ENCODE peak calls at places on chromosomes 13 and 19, in eight cellular contexts. One of them, this sample, is unnamed.

GRCh38 chr19:2331601-2332246 is 3.2 kb downstream of the SPPL2B start:
- DNase-seq in Peyer's patch: no peak
- DNase-seq in choroid plexus epithelial cell: no peak
- DNase-seq in PC-9: no peak
- DNase-seq in thoracic aorta: no peak
- DNase-seq in cardiac fibroblast: no peak
- DNase-seq in astrocyte: no peak
- DNase-seq in esophagus squamous epithelium: no peak
- DNase-seq in this sample: no peak

GRCh38 chr19:41325947-41326706 is 16.2 kb downstream of the CCDC97 start:
- DNase-seq in Peyer's patch: peak; percentile 87
- DNase-seq in choroid plexus epithelial cell: peak; percentile 84
- DNase-seq in PC-9: no peak
- DNase-seq in thoracic aorta: no peak
- DNase-seq in cardiac fibroblast: peak; percentile 77
- DNase-seq in astrocyte: peak; percentile 80
- DNase-seq in esophagus squamous epithelium: no peak
- DNase-seq in this sample: no peak

GRCh38 chr13:26128676-26129075 is 76.9 kb upstream of the SHISA2 start:
- DNase-seq in Peyer's patch: no peak
- DNase-seq in choroid plexus epithelial cell: no peak
- DNase-seq in PC-9: no peak
- DNase-seq in thoracic aorta: no peak
- DNase-seq in cardiac fibroblast: no peak
- DNase-seq in astrocyte: no peak
- DNase-seq in esophagus squamous epithelium: no peak
- DNase-seq in this sample: no peak

GRCh38 chr19:39557791-39558622 is 18.0 kb upstream of the EID2 start:
- DNase-seq in Peyer's patch: no peak
- DNase-seq in choroid plexus epithelial cell: peak; percentile 52
- DNase-seq in PC-9: peak; percentile 44
- DNase-seq in thoracic aorta: no peak
- DNase-seq in cardiac fibroblast: no peak
- DNase-seq in astrocyte: no peak
- DNase-seq in esophagus squamous epithelium: no peak
- DNase-seq in this sample: no peak

GRCh38 chr13:41502676-41503075 is 45.3 kb downstream of the RGCC start:
- DNase-seq in Peyer's patch: peak; percentile 79
- DNase-seq in choroid plexus epithelial cell: no peak
- DNase-seq in PC-9: no peak
- DNase-seq in thoracic aorta: no peak
- DNase-seq in cardiac fibroblast: no peak
- DNase-seq in astrocyte: no peak
- DNase-seq in esophagus squamous epithelium: no peak
- DNase-seq in this sample: no peak

GRCh38 chr13:37657134-37657533 is 58.6 kb upstream of the POSTN start:
- DNase-seq in Peyer's patch: no peak
- DNase-seq in choroid plexus epithelial cell: peak; percentile 67
- DNase-seq in PC-9: no peak
- DNase-seq in thoracic aorta: no peak
- DNase-seq in cardiac fibroblast: peak; percentile 95
- DNase-seq in astrocyte: peak; percentile 87
- DNase-seq in esophagus squamous epithelium: no peak
- DNase-seq in this sample: no peak

GRCh38 chr13:95156208-95156607 is 145.0 kb downstream of the ABCC4 start:
- DNase-seq in Peyer's patch: no peak
- DNase-seq in choroid plexus epithelial cell: peak; percentile 73
- DNase-seq in PC-9: no peak
- DNase-seq in thoracic aorta: no peak
- DNase-seq in cardiac fibroblast: peak; percentile 68
- DNase-seq in astrocyte: no peak
- DNase-seq in esophagus squamous epithelium: no peak
- DNase-seq in this sample: no peak

GRCh38 chr19:1091544-1092175 is 3.5 kb downstream of the POLR2E start:
- DNase-seq in Peyer's patch: no peak
- DNase-seq in choroid plexus epithelial cell: no peak
- DNase-seq in PC-9: no peak
- DNase-seq in thoracic aorta: no peak
- DNase-seq in cardiac fibroblast: no peak
- DNase-seq in astrocyte: no peak
- DNase-seq in esophagus squamous epithelium: no peak
- DNase-seq in this sample: no peak

GRCh38 chr13:100722517-100722916 is 47.9 kb upstream of the TMTC4 start:
- DNase-seq in Peyer's patch: no peak
- DNase-seq in choroid plexus epithelial cell: no peak
- DNase-seq in PC-9: no peak
- DNase-seq in thoracic aorta: no peak
- DNase-seq in cardiac fibroblast: no peak
- DNase-seq in astrocyte: no peak
- DNase-seq in esophagus squamous epithelium: no peak
- DNase-seq in this sample: no peak

GRCh38 chr19:1974381-1975066 is 33.6 kb downstream of the CSNK1G2 start:
- DNase-seq in Peyer's patch: no peak
- DNase-seq in choroid plexus epithelial cell: no peak
- DNase-seq in PC-9: no peak
- DNase-seq in thoracic aorta: no peak
- DNase-seq in cardiac fibroblast: no peak
- DNase-seq in astrocyte: no peak
- DNase-seq in esophagus squamous epithelium: no peak
- DNase-seq in this sample: no peak

GRCh38 chr19:48835734-48836088 is 580 bp downstream of the HSD17B14 start:
- DNase-seq in Peyer's patch: peak; percentile 99
- DNase-seq in choroid plexus epithelial cell: peak; percentile 90
- DNase-seq in PC-9: peak; percentile 92
- DNase-seq in thoracic aorta: peak; percentile 80
- DNase-seq in cardiac fibroblast: peak; percentile 87
- DNase-seq in astrocyte: peak; percentile 50
- DNase-seq in esophagus squamous epithelium: peak; percentile 51
- DNase-seq in this sample: peak; percentile 97

GRCh38 chr19:11560404-11560988 is 1.5 kb upstream of the ELOF1 start:
- DNase-seq in Peyer's patch: peak; percentile 78
- DNase-seq in choroid plexus epithelial cell: peak; percentile 89
- DNase-seq in PC-9: peak; percentile 45
- DNase-seq in thoracic aorta: no peak
- DNase-seq in cardiac fibroblast: peak; percentile 80
- DNase-seq in astrocyte: peak; percentile 39
- DNase-seq in esophagus squamous epithelium: no peak
- DNase-seq in this sample: peak; percentile 72

GRCh38 chr19:49558591-49558990 is 21.8 kb downstream of the NOSIP start:
- DNase-seq in Peyer's patch: no peak
- DNase-seq in choroid plexus epithelial cell: no peak
- DNase-seq in PC-9: no peak
- DNase-seq in thoracic aorta: no peak
- DNase-seq in cardiac fibroblast: no peak
- DNase-seq in astrocyte: no peak
- DNase-seq in esophagus squamous epithelium: no peak
- DNase-seq in this sample: no peak

GRCh38 chr19:32318884-32319520 is 26.4 kb upstream of the ZNF507 start:
- DNase-seq in Peyer's patch: peak; percentile 53
- DNase-seq in choroid plexus epithelial cell: peak; percentile 5
- DNase-seq in PC-9: peak; percentile 54
- DNase-seq in thoracic aorta: no peak
- DNase-seq in cardiac fibroblast: peak; percentile 12
- DNase-seq in astrocyte: no peak
- DNase-seq in esophagus squamous epithelium: no peak
- DNase-seq in this sample: no peak

GRCh38 chr13:43054803-43055802 is 31.7 kb downstream of the DNAJC15 start:
- DNase-seq in Peyer's patch: no peak
- DNase-seq in choroid plexus epithelial cell: peak; percentile 90
- DNase-seq in PC-9: peak; percentile 27
- DNase-seq in thoracic aorta: no peak
- DNase-seq in cardiac fibroblast: peak; percentile 74
- DNase-seq in astrocyte: peak; percentile 84
- DNase-seq in esophagus squamous epithelium: no peak
- DNase-seq in this sample: peak; percentile 52

GRCh38 chr19:34217952-34218817 is 36.2 kb upstream of the GARRE1 start:
- DNase-seq in Peyer's patch: peak; percentile 68
- DNase-seq in choroid plexus epithelial cell: peak; percentile 99
- DNase-seq in PC-9: peak; percentile 77
- DNase-seq in thoracic aorta: no peak
- DNase-seq in cardiac fibroblast: peak; percentile 92
- DNase-seq in astrocyte: peak; percentile 99
- DNase-seq in esophagus squamous epithelium: no peak
- DNase-seq in this sample: peak; percentile 45
- H3K4me3 ChIP-seq in Peyer's patch: no peak overlapping the region
- H3K4me3 ChIP-seq in choroid plexus epithelial cell: no peak overlapping the region
- H3K4me3 ChIP-seq in PC-9: no peak overlapping the region
- H3K4me3 ChIP-seq in thoracic aorta: no peak overlapping the region
- H3K4me3 ChIP-seq in cardiac fibroblast: no peak overlapping the region
- H3K4me3 ChIP-seq in astrocyte: no peak overlapping the region
- H3K4me3 ChIP-seq in esophagus squamous epithelium: no peak overlapping the region
- H3K4me3 ChIP-seq in this sample: no peak overlapping the region

DNA sequence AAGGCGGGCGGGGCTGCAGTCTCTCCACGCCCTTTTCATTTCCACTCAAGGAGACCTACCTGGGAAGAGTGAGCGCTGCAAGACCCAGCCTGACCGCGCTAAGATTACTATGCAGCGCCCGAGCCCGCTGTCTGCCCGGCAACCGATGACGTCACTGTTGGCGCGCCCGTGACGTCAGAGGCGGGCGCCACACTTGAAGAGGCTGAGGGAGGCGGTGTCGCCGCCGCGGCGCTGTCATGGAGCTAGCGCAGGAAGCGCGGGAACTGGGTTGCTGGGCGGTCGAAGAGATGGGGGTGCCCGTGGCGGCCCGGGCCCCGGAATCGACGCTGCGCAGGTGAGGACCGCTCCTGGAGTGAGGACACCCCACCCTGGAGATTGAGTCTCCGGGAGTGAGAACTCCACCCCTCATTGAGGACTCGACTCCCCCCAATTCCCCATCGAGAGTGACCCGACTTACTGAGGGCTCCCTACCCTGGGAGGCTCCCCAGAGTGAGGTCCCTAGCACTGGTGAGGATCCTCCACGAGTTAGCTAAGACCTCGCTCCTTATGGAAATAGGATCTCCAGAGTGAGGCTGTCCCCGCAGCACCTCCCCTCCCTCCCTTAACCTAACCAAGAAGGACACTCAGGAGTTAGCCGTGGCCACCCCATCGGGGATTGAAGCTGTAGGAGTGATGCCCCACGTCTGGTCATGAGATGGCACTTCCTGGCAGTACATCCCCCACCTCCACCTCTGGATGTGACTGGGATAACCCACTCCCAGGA is at the start of gene HAUS5:
- DNase-seq in Peyer's patch: peak; percentile 98
- DNase-seq in choroid plexus epithelial cell: peak; percentile 92
- DNase-seq in PC-9: peak; percentile 95
- DNase-seq in thoracic aorta: peak; percentile 78
- DNase-seq in cardiac fibroblast: peak; percentile 91
- DNase-seq in astrocyte: peak; percentile 71
- DNase-seq in esophagus squamous epithelium: peak; percentile 74
- DNase-seq in this sample: peak; percentile 95
- TF ChIP-seq CTCF in Peyer's patch: peak; percentile 41
- TF ChIP-seq CTCF in choroid plexus epithelial cell: no peak
- TF ChIP-seq CTCF in PC-9: no peak
- TF ChIP-seq CTCF in thoracic aorta: no peak
- TF ChIP-seq CTCF in cardiac fibroblast: no peak
- TF ChIP-seq CTCF in astrocyte: no peak
- TF ChIP-seq CTCF in esophagus squamous epithelium: peak; percentile 67
- TF ChIP-seq CTCF in this sample: no peak

GRCh38 chr19:17237747-17238706 is 7.7 kb downstream of the NR2F6 start:
- DNase-seq in Peyer's patch: no peak
- DNase-seq in choroid plexus epithelial cell: no peak
- DNase-seq in PC-9: no peak
- DNase-seq in thoracic aorta: no peak
- DNase-seq in cardiac fibroblast: no peak
- DNase-seq in astrocyte: no peak
- DNase-seq in esophagus squamous epithelium: no peak
- DNase-seq in this sample: no peak

GRCh38 chr19:17236831-17237543 is 8.7 kb downstream of the NR2F6 start:
- DNase-seq in Peyer's patch: no peak
- DNase-seq in choroid plexus epithelial cell: no peak
- DNase-seq in PC-9: no peak
- DNase-seq in thoracic aorta: no peak
- DNase-seq in cardiac fibroblast: no peak
- DNase-seq in astrocyte: no peak
- DNase-seq in esophagus squamous epithelium: no peak
- DNase-seq in this sample: no peak

GRCh38 chr19:17234911-17235617 is 9.0 kb downstream of the OCEL1 start:
- DNase-seq in Peyer's patch: peak; percentile 87
- DNase-seq in choroid plexus epithelial cell: peak; percentile 56
- DNase-seq in PC-9: peak; percentile 31
- DNase-seq in thoracic aorta: no peak
- DNase-seq in cardiac fibroblast: peak; percentile 54
- DNase-seq in astrocyte: no peak
- DNase-seq in esophagus squamous epithelium: no peak
- DNase-seq in this sample: peak; percentile 81

GRCh38 chr19:17235618-17236413 is 9.8 kb downstream of the OCEL1 start:
- DNase-seq in Peyer's patch: peak; percentile 91
- DNase-seq in choroid plexus epithelial cell: peak; percentile 79
- DNase-seq in PC-9: no peak
- DNase-seq in thoracic aorta: no peak
- DNase-seq in cardiac fibroblast: peak; percentile 62
- DNase-seq in astrocyte: peak; percentile 68
- DNase-seq in esophagus squamous epithelium: no peak
- DNase-seq in this sample: peak; percentile 68

GRCh38 chr19:17236414-17236716 is 9.4 kb downstream of the NR2F6 start:
- DNase-seq in Peyer's patch: no peak
- DNase-seq in choroid plexus epithelial cell: no peak
- DNase-seq in PC-9: peak; percentile 22
- DNase-seq in thoracic aorta: no peak
- DNase-seq in cardiac fibroblast: no peak
- DNase-seq in astrocyte: no peak
- DNase-seq in esophagus squamous epithelium: no peak
- DNase-seq in this sample: peak; percentile 68
- H3K4me3 ChIP-seq in Peyer's patch: no peak overlapping the region
- H3K4me3 ChIP-seq in choroid plexus epithelial cell: no peak overlapping the region
- H3K4me3 ChIP-seq in PC-9: no peak overlapping the region
- H3K4me3 ChIP-seq in thoracic aorta: peak overlapping the region; percentile 76
- H3K4me3 ChIP-seq in cardiac fibroblast: no peak overlapping the region
- H3K4me3 ChIP-seq in astrocyte: no peak overlapping the region
- H3K4me3 ChIP-seq in esophagus squamous epithelium: peak overlapping the region; percentile 54
- H3K4me3 ChIP-seq in this sample: no peak overlapping the region

GRCh38 chr19:18097217-18097992 is at the start of gene MAST3:
- DNase-seq in Peyer's patch: peak; percentile 97
- DNase-seq in choroid plexus epithelial cell: peak; percentile 86
- DNase-seq in PC-9: peak; percentile 94
- DNase-seq in thoracic aorta: no peak
- DNase-seq in cardiac fibroblast: peak; percentile 79
- DNase-seq in astrocyte: no peak
- DNase-seq in esophagus squamous epithelium: peak; percentile 36
- DNase-seq in this sample: peak; percentile 87
- TF ChIP-seq CTCF in Peyer's patch: no peak
- TF ChIP-seq CTCF in choroid plexus epithelial cell: no peak
- TF ChIP-seq CTCF in PC-9: no peak
- TF ChIP-seq CTCF in thoracic aorta: no peak
- TF ChIP-seq CTCF in cardiac fibroblast: no peak
- TF ChIP-seq CTCF in astrocyte: no peak
- TF ChIP-seq CTCF in esophagus squamous epithelium: no peak
- TF ChIP-seq CTCF in this sample: no peak